ENCODE peak calls at places on chromosome 13, in nine cellular contexts. V, G, J, X, K, M, T, E and N are unnamed samples.

GRCh38 chr13:28618595-28618994 is 40.3 kb upstream of the POMP start:
- DNase-seq in V (no peak), J (no peak), M (no peak), X (no peak), T (no peak), G (no peak), K (no peak), E (no peak), N (no peak)

GRCh38 chr13:32314968-32315254 is 252 bp downstream of the ZAR1L start:
- DNase-seq in J (no peak), E (peak; percentile 74), M (peak; percentile 64), X (peak; percentile 37), T (peak; percentile 22), G (no peak), V (no peak), K (no peak), N (no peak)

GRCh38 chr13:39490136-39490535 is 112.9 kb downstream of the LHFPL6 start:
- DNase-seq in J (no peak), K (no peak), X (no peak), G (no peak), E (no peak), V (no peak), M (no peak), T (no peak), N (no peak)

GRCh38 chr13:34223984-34224383 is 406.0 kb downstream of the RFC3 start:
- DNase-seq in J (no peak), G (no peak), T (no peak), K (no peak), V (no peak), X (no peak), E (peak; percentile 20), M (no peak), N (no peak)

GRCh38 chr13:52001120-52001731 is 10.0 kb downstream of the ATP7B start:
- DNase-seq in T (no peak), V (no peak), M (peak; percentile 77), J (no peak), E (peak; percentile 42), G (no peak), K (no peak), X (no peak), N (no peak)

GRCh38 chr13:39132286-39132685 is 94.0 kb downstream of the NHLRC3 start:
- DNase-seq in V (no peak), M (no peak), X (no peak), K (no peak), T (no peak), E (peak; percentile 12), G (no peak), J (no peak), N (no peak)

GRCh38 chr13:104416973-104417372 is 1350.8 kb upstream of the SLC10A2 start:
- DNase-seq in G (no peak), E (no peak), J (no peak), M (no peak), T (no peak), V (no peak), K (no peak), X (no peak), N (no peak)

GRCh38 chr13:41827507-41828213 is 133.2 kb downstream of the VWA8 start:
- DNase-seq in J (no peak), G (no peak), V (no peak), X (no peak), E (peak; percentile 97), K (no peak), T (no peak), M (no peak), N (no peak)

GRCh38 chr13:96958286-96958891 is 35.9 kb downstream of the OXGR1 start:
- DNase-seq in K (no peak), T (no peak), E (peak; percentile 46), G (no peak), J (no peak), M (peak; percentile 13), X (no peak), V (peak; percentile 68), N (no peak)

GRCh38 chr13:66424417-66424816 is 805.7 kb downstream of the PCDH9 start:
- DNase-seq in K (no peak), E (peak; percentile 87), J (no peak), G (no peak), X (no peak), V (no peak), T (no peak), M (no peak), N (no peak)

GRCh38 chr13:29937836-29938235 is 87.4 kb upstream of the UBL3 start:
- DNase-seq in K (no peak), T (no peak), X (no peak), J (no peak), V (no peak), G (peak; percentile 46), M (no peak), E (no peak), N (no peak)

GRCh38 chr13:110944121-110944967 is 29.5 kb upstream of the ANKRD10 start:
- DNase-seq in X (no peak), T (peak; percentile 34), E (peak; percentile 75), J (no peak), G (no peak), K (peak; percentile 33), M (peak; percentile 76), V (peak; percentile 68), N (no peak)

GRCh38 chr13:20407759-20408158 is 117.9 kb downstream of the CRYL1 start:
- DNase-seq in T (no peak), X (no peak), V (no peak), K (no peak), M (no peak), J (no peak), E (no peak), G (peak; percentile 15), N (no peak)

GRCh38 chr13:97074618-97075017 is 80.3 kb upstream of the OXGR1 start:
- DNase-seq in E (no peak), T (no peak), X (no peak), M (no peak), V (no peak), K (no peak), G (no peak), J (no peak), N (no peak)

GRCh38 chr13:113939129-113939904 is 34.6 kb downstream of the C13orf46 start:
- DNase-seq in J (no peak), V (no peak), T (no peak), X (no peak), K (no peak), E (no peak), M (no peak), G (no peak), N (no peak)

GRCh38 chr13:50691682-50692263 is 151.7 kb downstream of the DLEU7 start:
- DNase-seq in M (no peak), G (no peak), K (no peak), E (no peak), J (no peak), T (no peak), X (no peak), V (no peak), N (no peak)

GRCh38 chr13:29494520-29494919 is 101.0 kb downstream of the SLC7A1 start:
- DNase-seq in K (no peak), T (no peak), J (no peak), X (no peak), G (no peak), V (no peak), M (no peak), E (no peak), N (no peak)

GRCh38 chr13:44573071-44573470 is 3.1 kb downstream of the TSC22D1 start:
- DNase-seq in M (no peak), K (no peak), T (no peak), J (no peak), G (no peak), V (no peak), E (no peak), X (no peak), N (no peak)

GRCh38 chr13:75369986-75370385 is 112.0 kb downstream of the TBC1D4 start:
- DNase-seq in T (no peak), K (no peak), J (no peak), G (no peak), V (no peak), E (no peak), X (no peak), M (no peak), N (no peak)

GRCh38 chr13:23859455-23859854 is 29.7 kb downstream of the MIPEP start:
- DNase-seq in G (no peak), J (no peak), M (no peak), V (no peak), E (no peak), T (no peak), X (no peak), K (no peak), N (no peak)

GRCh38 chr13:113747291-113747833 is 11.7 kb upstream of the TMEM255B start:
- DNase-seq in X (no peak), J (no peak), M (no peak), V (no peak), G (no peak), T (no peak), K (no peak), E (no peak), N (no peak)